ENCODE peak calls at places on chromosome 21, in four cellular contexts. One of them, this sample, is unnamed.

GRCh38 chr21:32206631-32207030 is 72.2 kb downstream of the MIS18A start:
- DNase-seq in PC-3: no peak
- DNase-seq in EL: no peak
- DNase-seq in amygdala: no peak
- DNase-seq in this sample: no peak

GRCh38 chr21:41333752-41334151 is 17.2 kb downstream of the FAM3B start:
- DNase-seq in PC-3: no peak
- DNase-seq in EL: no peak
- DNase-seq in amygdala: no peak
- DNase-seq in this sample: no peak

GRCh38 chr21:15149825-15150224 is 85.0 kb upstream of the NRIP1 start:
- DNase-seq in PC-3: no peak
- DNase-seq in amygdala: no peak
- DNase-seq in EL: no peak
- DNase-seq in this sample: no peak

GRCh38 chr21:17780539-17780938 is 38.6 kb downstream of the C21orf91 start:
- DNase-seq in amygdala: no peak
- DNase-seq in EL: no peak
- DNase-seq in PC-3: no peak
- DNase-seq in this sample: no peak

GRCh38 chr21:31630062-31630711 is 29.3 kb upstream of the SOD1 start:
- DNase-seq in amygdala: no peak
- DNase-seq in PC-3: peak
- DNase-seq in EL: peak
- DNase-seq in this sample: peak

GRCh38 chr21:31173881-31174555 is 135.7 kb upstream of the KRTAP19-8 start:
- DNase-seq in amygdala: peak
- DNase-seq in EL: peak
- DNase-seq in PC-3: no peak
- DNase-seq in this sample: no peak

GRCh38 chr21:34908424-34909055 is 140.6 kb downstream of the RUNX1 start:
- DNase-seq in EL: no peak
- DNase-seq in PC-3: peak
- DNase-seq in amygdala: no peak
- DNase-seq in this sample: no peak

GRCh38 chr21:45363921-45364463 is 41.0 kb upstream of the COL18A1 start:
- DNase-seq in amygdala: peak
- DNase-seq in EL: peak
- DNase-seq in PC-3: peak
- DNase-seq in this sample: no peak

GRCh38 chr21:45806042-45806441 is 162.5 kb downstream of the PCBP3 start:
- DNase-seq in EL: no peak
- DNase-seq in PC-3: no peak
- DNase-seq in amygdala: no peak
- DNase-seq in this sample: no peak

GRCh38 chr21:36209626-36210171 is 53.1 kb downstream of the DOP1B start:
- DNase-seq in PC-3: peak
- DNase-seq in EL: peak
- DNase-seq in amygdala: no peak
- DNase-seq in this sample: peak

GRCh38 chr21:37087188-37087587 is 14.1 kb downstream of the TTC3 start:
- DNase-seq in amygdala: no peak
- DNase-seq in PC-3: peak
- DNase-seq in EL: peak
- DNase-seq in this sample: no peak

GRCh38 chr21:44006656-44007055 is 5.5 kb upstream of the TRAPPC10 start:
- DNase-seq in EL: peak
- DNase-seq in PC-3: no peak
- DNase-seq in amygdala: no peak
- DNase-seq in this sample: no peak

GRCh38 chr21:45281411-45282282 is 6.0 kb downstream of the POFUT2 start:
- DNase-seq in EL: no peak
- DNase-seq in amygdala: peak
- DNase-seq in PC-3: no peak
- DNase-seq in this sample: no peak

GRCh38 chr21:31974454-31974985 is 101.7 kb downstream of the HUNK start:
- DNase-seq in amygdala: no peak
- DNase-seq in PC-3: no peak
- DNase-seq in EL: no peak
- DNase-seq in this sample: no peak

GRCh38 chr21:27094182-27094948 is 127.5 kb upstream of the ADAMTS5 start:
- DNase-seq in EL: no peak
- DNase-seq in PC-3: no peak
- DNase-seq in amygdala: no peak
- DNase-seq in this sample: no peak

GRCh38 chr21:39568380-39568779 is 44.4 kb upstream of the B3GALT5 start:
- DNase-seq in PC-3: no peak
- DNase-seq in EL: no peak
- DNase-seq in amygdala: no peak
- DNase-seq in this sample: no peak

GRCh38 chr21:32352556-32352955 is 40.3 kb downstream of the URB1 start:
- DNase-seq in PC-3: no peak
- DNase-seq in amygdala: no peak
- DNase-seq in EL: no peak
- DNase-seq in this sample: no peak

GRCh38 chr21:29017639-29018237 is 1.4 kb downstream of the RWDD2B start:
- DNase-seq in amygdala: no peak
- DNase-seq in EL: no peak
- DNase-seq in PC-3: no peak
- DNase-seq in this sample: no peak

GRCh38 chr21:43864313-43864805 is 664 bp upstream of the AGPAT3 start:
- DNase-seq in EL: peak
- DNase-seq in PC-3: peak
- DNase-seq in amygdala: no peak
- DNase-seq in this sample: no peak

GRCh38 chr21:45601551-45601950 is 42.0 kb upstream of the PCBP3 start:
- DNase-seq in PC-3: no peak
- DNase-seq in amygdala: no peak
- DNase-seq in EL: no peak
- DNase-seq in this sample: no peak

GRCh38 chr21:27590271-27590670 is 623.4 kb upstream of the ADAMTS5 start:
- DNase-seq in amygdala: no peak
- DNase-seq in PC-3: peak
- DNase-seq in EL: peak
- DNase-seq in this sample: no peak

GRCh38 chr21:25708467-25709065 is 26.1 kb downstream of the ATP5PF start:
- DNase-seq in amygdala: peak
- DNase-seq in PC-3: peak
- DNase-seq in EL: peak
- DNase-seq in this sample: peak

GRCh38 chr21:44523567-44524181 is 16.3 kb downstream of the KRTAP10-1 start:
- DNase-seq in amygdala: no peak
- DNase-seq in PC-3: peak
- DNase-seq in EL: no peak
- DNase-seq in this sample: no peak

GRCh38 chr21:33403128-33403785 is at the start of gene IFNGR2:
- DNase-seq in amygdala: no peak
- DNase-seq in PC-3: peak
- DNase-seq in EL: peak
- DNase-seq in this sample: no peak

GRCh38 chr21:30831194-30831765 is 1.7 kb upstream of the KRTAP7-1 start:
- DNase-seq in PC-3: peak
- DNase-seq in amygdala: no peak
- DNase-seq in EL: peak
- DNase-seq in this sample: no peak

GRCh38 chr21:44461438-44462089 is 6.3 kb downstream of the LRRC3 start:
- DNase-seq in PC-3: no peak
- DNase-seq in amygdala: no peak
- DNase-seq in EL: peak
- DNase-seq in this sample: no peak

GRCh38 chr21:39373634-39374033 is 24.7 kb upstream of the HMGN1 start:
- DNase-seq in amygdala: no peak
- DNase-seq in PC-3: peak
- DNase-seq in EL: peak
- DNase-seq in this sample: no peak

GRCh38 chr21:44403106-44404020 is 49.9 kb downstream of the TRPM2 start:
- DNase-seq in PC-3: no peak
- DNase-seq in amygdala: no peak
- DNase-seq in EL: no peak
- DNase-seq in this sample: no peak

This sample was measured in NCI-H774.